ENCODE peak calls at places on chromosome 20, in nine cellular contexts. One of them, this sample, is unnamed.

GRCh38 chr20:4766631-4767030 is 44.9 kb downstream of the PRND start:
- ATAC-seq in stimulated activated naive CD8-positive, alpha-beta T cell treated with anti-CD3 and anti-CD28 coated beads, Interleukin-15, amount 100 ng/mL, for 72 hours: no peak
- ATAC-seq in Panc1: no peak
- ATAC-seq in activated T-cell treated with anti-CD3 and anti-CD28 coated beads, Interleukin-2, amount 50 U/mL, for 72 hours: no peak
- ATAC-seq in left lung: peak; percentile 76
- ATAC-seq in right cardiac atrium: no peak
- ATAC-seq in DND-41: no peak
- ATAC-seq in A549: no peak
- ATAC-seq in activated CD8-positive, alpha-beta T cell treated with anti-CD3 and anti-CD28 coated beads for 36 hours: no peak
- ATAC-seq in this sample: no peak

GRCh38 chr20:53935353-53936084 is 134.9 kb downstream of the BCAS1 start:
- ATAC-seq in activated T-cell treated with anti-CD3 and anti-CD28 coated beads, Interleukin-2, amount 50 U/mL, for 72 hours: no peak
- ATAC-seq in left lung: no peak
- ATAC-seq in right cardiac atrium: no peak
- ATAC-seq in DND-41: peak; percentile 10
- ATAC-seq in Panc1: no peak
- ATAC-seq in stimulated activated naive CD8-positive, alpha-beta T cell treated with anti-CD3 and anti-CD28 coated beads, Interleukin-15, amount 100 ng/mL, for 72 hours: no peak
- ATAC-seq in activated CD8-positive, alpha-beta T cell treated with anti-CD3 and anti-CD28 coated beads for 36 hours: no peak
- ATAC-seq in A549: no peak
- ATAC-seq in this sample: no peak

GRCh38 chr20:40561187-40561586 is 127.8 kb downstream of the MAFB start:
- ATAC-seq in right cardiac atrium: no peak
- ATAC-seq in stimulated activated naive CD8-positive, alpha-beta T cell treated with anti-CD3 and anti-CD28 coated beads, Interleukin-15, amount 100 ng/mL, for 72 hours: no peak
- ATAC-seq in activated T-cell treated with anti-CD3 and anti-CD28 coated beads, Interleukin-2, amount 50 U/mL, for 72 hours: no peak
- ATAC-seq in DND-41: no peak
- ATAC-seq in left lung: no peak
- ATAC-seq in activated CD8-positive, alpha-beta T cell treated with anti-CD3 and anti-CD28 coated beads for 36 hours: no peak
- ATAC-seq in A549: no peak
- ATAC-seq in Panc1: no peak
- ATAC-seq in this sample: no peak

GRCh38 chr20:50146214-50146613 is 7.3 kb downstream of the PEDS1 start:
- ATAC-seq in stimulated activated naive CD8-positive, alpha-beta T cell treated with anti-CD3 and anti-CD28 coated beads, Interleukin-15, amount 100 ng/mL, for 72 hours: no peak
- ATAC-seq in Panc1: no peak
- ATAC-seq in activated T-cell treated with anti-CD3 and anti-CD28 coated beads, Interleukin-2, amount 50 U/mL, for 72 hours: no peak
- ATAC-seq in activated CD8-positive, alpha-beta T cell treated with anti-CD3 and anti-CD28 coated beads for 36 hours: no peak
- ATAC-seq in right cardiac atrium: no peak
- ATAC-seq in left lung: no peak
- ATAC-seq in DND-41: no peak
- ATAC-seq in A549: no peak
- ATAC-seq in this sample: no peak

GRCh38 chr20:54929191-54929590 is 453.8 kb downstream of the DOK5 start:
- ATAC-seq in activated CD8-positive, alpha-beta T cell treated with anti-CD3 and anti-CD28 coated beads for 36 hours: no peak
- ATAC-seq in Panc1: no peak
- ATAC-seq in stimulated activated naive CD8-positive, alpha-beta T cell treated with anti-CD3 and anti-CD28 coated beads, Interleukin-15, amount 100 ng/mL, for 72 hours: no peak
- ATAC-seq in DND-41: no peak
- ATAC-seq in activated T-cell treated with anti-CD3 and anti-CD28 coated beads, Interleukin-2, amount 50 U/mL, for 72 hours: no peak
- ATAC-seq in right cardiac atrium: no peak
- ATAC-seq in A549: no peak
- ATAC-seq in left lung: no peak
- ATAC-seq in this sample: no peak

GRCh38 chr20:4919047-4919704 is 82.1 kb downstream of the SLC23A2 start:
- ATAC-seq in right cardiac atrium: peak; percentile 17
- ATAC-seq in activated CD8-positive, alpha-beta T cell treated with anti-CD3 and anti-CD28 coated beads for 36 hours: no peak
- ATAC-seq in DND-41: peak; percentile 14
- ATAC-seq in left lung: no peak
- ATAC-seq in stimulated activated naive CD8-positive, alpha-beta T cell treated with anti-CD3 and anti-CD28 coated beads, Interleukin-15, amount 100 ng/mL, for 72 hours: no peak
- ATAC-seq in activated T-cell treated with anti-CD3 and anti-CD28 coated beads, Interleukin-2, amount 50 U/mL, for 72 hours: no peak
- ATAC-seq in A549: peak; percentile 49
- ATAC-seq in Panc1: no peak
- ATAC-seq in this sample: no peak

GRCh38 chr20:57619053-57619831 is 984 bp downstream of the ZBP1 start:
- ATAC-seq in stimulated activated naive CD8-positive, alpha-beta T cell treated with anti-CD3 and anti-CD28 coated beads, Interleukin-15, amount 100 ng/mL, for 72 hours: peak; percentile 89
- ATAC-seq in activated CD8-positive, alpha-beta T cell treated with anti-CD3 and anti-CD28 coated beads for 36 hours: peak; percentile 80
- ATAC-seq in Panc1: no peak
- ATAC-seq in left lung: peak; percentile 43
- ATAC-seq in DND-41: peak; percentile 79
- ATAC-seq in right cardiac atrium: peak; percentile 56
- ATAC-seq in A549: no peak
- ATAC-seq in activated T-cell treated with anti-CD3 and anti-CD28 coated beads, Interleukin-2, amount 50 U/mL, for 72 hours: peak; percentile 79
- ATAC-seq in this sample: peak; percentile 80

GRCh38 chr20:17442588-17442987 is 88.6 kb downstream of the BFSP1 start:
- ATAC-seq in right cardiac atrium: no peak
- ATAC-seq in activated CD8-positive, alpha-beta T cell treated with anti-CD3 and anti-CD28 coated beads for 36 hours: no peak
- ATAC-seq in activated T-cell treated with anti-CD3 and anti-CD28 coated beads, Interleukin-2, amount 50 U/mL, for 72 hours: no peak
- ATAC-seq in Panc1: no peak
- ATAC-seq in left lung: no peak
- ATAC-seq in DND-41: no peak
- ATAC-seq in stimulated activated naive CD8-positive, alpha-beta T cell treated with anti-CD3 and anti-CD28 coated beads, Interleukin-15, amount 100 ng/mL, for 72 hours: no peak
- ATAC-seq in A549: no peak
- ATAC-seq in this sample: no peak

GRCh38 chr20:32509639-32510066 is 75.5 kb downstream of the NOL4L start:
- ATAC-seq in activated CD8-positive, alpha-beta T cell treated with anti-CD3 and anti-CD28 coated beads for 36 hours: peak; percentile 70
- ATAC-seq in A549: peak; percentile 52
- ATAC-seq in right cardiac atrium: no peak
- ATAC-seq in activated T-cell treated with anti-CD3 and anti-CD28 coated beads, Interleukin-2, amount 50 U/mL, for 72 hours: peak; percentile 84
- ATAC-seq in stimulated activated naive CD8-positive, alpha-beta T cell treated with anti-CD3 and anti-CD28 coated beads, Interleukin-15, amount 100 ng/mL, for 72 hours: peak; percentile 84
- ATAC-seq in DND-41: peak; percentile 96
- ATAC-seq in left lung: no peak
- ATAC-seq in Panc1: no peak
- ATAC-seq in this sample: peak; percentile 81

GRCh38 chr20:58651548-58651822 is 402 bp downstream of the STX16 start:
- ATAC-seq in activated CD8-positive, alpha-beta T cell treated with anti-CD3 and anti-CD28 coated beads for 36 hours: no peak
- ATAC-seq in right cardiac atrium: no peak
- ATAC-seq in activated T-cell treated with anti-CD3 and anti-CD28 coated beads, Interleukin-2, amount 50 U/mL, for 72 hours: no peak
- ATAC-seq in A549: no peak
- ATAC-seq in Panc1: no peak
- ATAC-seq in DND-41: no peak
- ATAC-seq in left lung: no peak
- ATAC-seq in stimulated activated naive CD8-positive, alpha-beta T cell treated with anti-CD3 and anti-CD28 coated beads, Interleukin-15, amount 100 ng/mL, for 72 hours: no peak
- ATAC-seq in this sample: no peak

GRCh38 chr20:63096681-63097335 is 90.0 kb upstream of the BHLHE23 start:
- ATAC-seq in right cardiac atrium: no peak
- ATAC-seq in activated T-cell treated with anti-CD3 and anti-CD28 coated beads, Interleukin-2, amount 50 U/mL, for 72 hours: no peak
- ATAC-seq in DND-41: no peak
- ATAC-seq in A549: no peak
- ATAC-seq in activated CD8-positive, alpha-beta T cell treated with anti-CD3 and anti-CD28 coated beads for 36 hours: no peak
- ATAC-seq in stimulated activated naive CD8-positive, alpha-beta T cell treated with anti-CD3 and anti-CD28 coated beads, Interleukin-15, amount 100 ng/mL, for 72 hours: no peak
- ATAC-seq in left lung: no peak
- ATAC-seq in Panc1: peak; percentile 15
- ATAC-seq in this sample: no peak

GRCh38 chr20:13261460-13262301 is 40.6 kb downstream of the ISM1 start:
- ATAC-seq in activated T-cell treated with anti-CD3 and anti-CD28 coated beads, Interleukin-2, amount 50 U/mL, for 72 hours: peak; percentile 90
- ATAC-seq in A549: peak; percentile 94
- ATAC-seq in right cardiac atrium: peak; percentile 75
- ATAC-seq in Panc1: peak; percentile 75
- ATAC-seq in activated CD8-positive, alpha-beta T cell treated with anti-CD3 and anti-CD28 coated beads for 36 hours: peak; percentile 94
- ATAC-seq in left lung: peak; percentile 71
- ATAC-seq in DND-41: peak; percentile 68
- ATAC-seq in stimulated activated naive CD8-positive, alpha-beta T cell treated with anti-CD3 and anti-CD28 coated beads, Interleukin-15, amount 100 ng/mL, for 72 hours: peak; percentile 97
- ATAC-seq in this sample: peak; percentile 86

GRCh38 chr20:3887870-3888614 is 1.1 kb upstream of the PANK2 start:
- ATAC-seq in A549: no peak
- ATAC-seq in Panc1: no peak
- ATAC-seq in left lung: peak; percentile 25
- ATAC-seq in DND-41: no peak
- ATAC-seq in activated CD8-positive, alpha-beta T cell treated with anti-CD3 and anti-CD28 coated beads for 36 hours: no peak
- ATAC-seq in right cardiac atrium: peak; percentile 48
- ATAC-seq in activated T-cell treated with anti-CD3 and anti-CD28 coated beads, Interleukin-2, amount 50 U/mL, for 72 hours: no peak
- ATAC-seq in stimulated activated naive CD8-positive, alpha-beta T cell treated with anti-CD3 and anti-CD28 coated beads, Interleukin-15, amount 100 ng/mL, for 72 hours: no peak
- ATAC-seq in this sample: no peak

GRCh38 chr20:31604567-31605030 is 490 bp upstream of the ID1 start:
- ATAC-seq in right cardiac atrium: no peak
- ATAC-seq in activated T-cell treated with anti-CD3 and anti-CD28 coated beads, Interleukin-2, amount 50 U/mL, for 72 hours: no peak
- ATAC-seq in DND-41: peak; percentile 0
- ATAC-seq in Panc1: peak; percentile 0
- ATAC-seq in activated CD8-positive, alpha-beta T cell treated with anti-CD3 and anti-CD28 coated beads for 36 hours: no peak
- ATAC-seq in A549: peak; percentile 0
- ATAC-seq in left lung: no peak
- ATAC-seq in stimulated activated naive CD8-positive, alpha-beta T cell treated with anti-CD3 and anti-CD28 coated beads, Interleukin-15, amount 100 ng/mL, for 72 hours: no peak
- ATAC-seq in this sample: no peak

GRCh38 chr20:35899064-35899463 is 55.2 kb downstream of the SCAND1 start:
- ATAC-seq in left lung: no peak
- ATAC-seq in right cardiac atrium: no peak
- ATAC-seq in activated CD8-positive, alpha-beta T cell treated with anti-CD3 and anti-CD28 coated beads for 36 hours: no peak
- ATAC-seq in DND-41: no peak
- ATAC-seq in A549: no peak
- ATAC-seq in activated T-cell treated with anti-CD3 and anti-CD28 coated beads, Interleukin-2, amount 50 U/mL, for 72 hours: no peak
- ATAC-seq in Panc1: no peak
- ATAC-seq in stimulated activated naive CD8-positive, alpha-beta T cell treated with anti-CD3 and anti-CD28 coated beads, Interleukin-15, amount 100 ng/mL, for 72 hours: no peak
- ATAC-seq in this sample: no peak

GRCh38 chr20:46688151-46689081 is 828 bp downstream of the TP53RK start:
- ATAC-seq in activated CD8-positive, alpha-beta T cell treated with anti-CD3 and anti-CD28 coated beads for 36 hours: no peak
- ATAC-seq in stimulated activated naive CD8-positive, alpha-beta T cell treated with anti-CD3 and anti-CD28 coated beads, Interleukin-15, amount 100 ng/mL, for 72 hours: no peak
- ATAC-seq in DND-41: no peak
- ATAC-seq in Panc1: no peak
- ATAC-seq in activated T-cell treated with anti-CD3 and anti-CD28 coated beads, Interleukin-2, amount 50 U/mL, for 72 hours: no peak
- ATAC-seq in A549: no peak
- ATAC-seq in left lung: peak; percentile 0
- ATAC-seq in right cardiac atrium: no peak
- ATAC-seq in this sample: no peak

GRCh38 chr20:34324541-34324940 is 21.4 kb upstream of the AHCY start:
- ATAC-seq in right cardiac atrium: no peak
- ATAC-seq in Panc1: no peak
- ATAC-seq in DND-41: no peak
- ATAC-seq in left lung: no peak
- ATAC-seq in activated CD8-positive, alpha-beta T cell treated with anti-CD3 and anti-CD28 coated beads for 36 hours: no peak
- ATAC-seq in stimulated activated naive CD8-positive, alpha-beta T cell treated with anti-CD3 and anti-CD28 coated beads, Interleukin-15, amount 100 ng/mL, for 72 hours: no peak
- ATAC-seq in A549: no peak
- ATAC-seq in activated T-cell treated with anti-CD3 and anti-CD28 coated beads, Interleukin-2, amount 50 U/mL, for 72 hours: no peak
- ATAC-seq in this sample: no peak

GRCh38 chr20:57694481-57694880 is 15.3 kb downstream of the PMEPA1 start:
- ATAC-seq in right cardiac atrium: no peak
- ATAC-seq in stimulated activated naive CD8-positive, alpha-beta T cell treated with anti-CD3 and anti-CD28 coated beads, Interleukin-15, amount 100 ng/mL, for 72 hours: no peak
- ATAC-seq in left lung: no peak
- ATAC-seq in A549: no peak
- ATAC-seq in activated T-cell treated with anti-CD3 and anti-CD28 coated beads, Interleukin-2, amount 50 U/mL, for 72 hours: no peak
- ATAC-seq in Panc1: no peak
- ATAC-seq in activated CD8-positive, alpha-beta T cell treated with anti-CD3 and anti-CD28 coated beads for 36 hours: no peak
- ATAC-seq in DND-41: no peak
- ATAC-seq in this sample: no peak

GRCh38 chr20:21180248-21180647 is 54.4 kb downstream of the KIZ start:
- ATAC-seq in Panc1: no peak
- ATAC-seq in A549: no peak
- ATAC-seq in DND-41: no peak
- ATAC-seq in activated T-cell treated with anti-CD3 and anti-CD28 coated beads, Interleukin-2, amount 50 U/mL, for 72 hours: no peak
- ATAC-seq in activated CD8-positive, alpha-beta T cell treated with anti-CD3 and anti-CD28 coated beads for 36 hours: no peak
- ATAC-seq in stimulated activated naive CD8-positive, alpha-beta T cell treated with anti-CD3 and anti-CD28 coated beads, Interleukin-15, amount 100 ng/mL, for 72 hours: no peak
- ATAC-seq in left lung: no peak
- ATAC-seq in right cardiac atrium: no peak
- ATAC-seq in this sample: no peak

GRCh38 chr20:10864076-10864672 is 190.4 kb upstream of the JAG1 start:
- ATAC-seq in left lung: peak; percentile 98
- ATAC-seq in right cardiac atrium: peak; percentile 95
- ATAC-seq in activated T-cell treated with anti-CD3 and anti-CD28 coated beads, Interleukin-2, amount 50 U/mL, for 72 hours: no peak
- ATAC-seq in A549: no peak
- ATAC-seq in activated CD8-positive, alpha-beta T cell treated with anti-CD3 and anti-CD28 coated beads for 36 hours: no peak
- ATAC-seq in stimulated activated naive CD8-positive, alpha-beta T cell treated with anti-CD3 and anti-CD28 coated beads, Interleukin-15, amount 100 ng/mL, for 72 hours: no peak
- ATAC-seq in DND-41: no peak
- ATAC-seq in Panc1: no peak
- ATAC-seq in this sample: no peak

GRCh38 chr20:52965380-52965779 is 6.8 kb upstream of the TSHZ2 start:
- ATAC-seq in right cardiac atrium: no peak
- ATAC-seq in left lung: no peak
- ATAC-seq in activated CD8-positive, alpha-beta T cell treated with anti-CD3 and anti-CD28 coated beads for 36 hours: no peak
- ATAC-seq in DND-41: no peak
- ATAC-seq in A549: no peak
- ATAC-seq in activated T-cell treated with anti-CD3 and anti-CD28 coated beads, Interleukin-2, amount 50 U/mL, for 72 hours: no peak
- ATAC-seq in stimulated activated naive CD8-positive, alpha-beta T cell treated with anti-CD3 and anti-CD28 coated beads, Interleukin-15, amount 100 ng/mL, for 72 hours: no peak
- ATAC-seq in Panc1: no peak
- ATAC-seq in this sample: no peak

GRCh38 chr20:62557999-62558408 is 82.2 kb upstream of the GATA5 start:
- ATAC-seq in DND-41: no peak
- ATAC-seq in left lung: no peak
- ATAC-seq in activated CD8-positive, alpha-beta T cell treated with anti-CD3 and anti-CD28 coated beads for 36 hours: no peak
- ATAC-seq in activated T-cell treated with anti-CD3 and anti-CD28 coated beads, Interleukin-2, amount 50 U/mL, for 72 hours: no peak
- ATAC-seq in stimulated activated naive CD8-positive, alpha-beta T cell treated with anti-CD3 and anti-CD28 coated beads, Interleukin-15, amount 100 ng/mL, for 72 hours: no peak
- ATAC-seq in right cardiac atrium: peak; percentile 16
- ATAC-seq in Panc1: peak; percentile 10
- ATAC-seq in A549: no peak
- ATAC-seq in this sample: no peak

GRCh38 chr20:33566781-33567603 is 77.1 kb downstream of the CBFA2T2 start:
- ATAC-seq in DND-41: no peak
- ATAC-seq in stimulated activated naive CD8-positive, alpha-beta T cell treated with anti-CD3 and anti-CD28 coated beads, Interleukin-15, amount 100 ng/mL, for 72 hours: no peak
- ATAC-seq in right cardiac atrium: no peak
- ATAC-seq in A549: no peak
- ATAC-seq in Panc1: no peak
- ATAC-seq in activated CD8-positive, alpha-beta T cell treated with anti-CD3 and anti-CD28 coated beads for 36 hours: no peak
- ATAC-seq in left lung: no peak
- ATAC-seq in activated T-cell treated with anti-CD3 and anti-CD28 coated beads, Interleukin-2, amount 50 U/mL, for 72 hours: no peak
- ATAC-seq in this sample: no peak

GRCh38 chr20:57260959-57261357 is 5.5 kb downstream of the BMP7 start:
- ATAC-seq in stimulated activated naive CD8-positive, alpha-beta T cell treated with anti-CD3 and anti-CD28 coated beads, Interleukin-15, amount 100 ng/mL, for 72 hours: no peak
- ATAC-seq in A549: no peak
- ATAC-seq in activated T-cell treated with anti-CD3 and anti-CD28 coated beads, Interleukin-2, amount 50 U/mL, for 72 hours: no peak
- ATAC-seq in DND-41: no peak
- ATAC-seq in left lung: no peak
- ATAC-seq in right cardiac atrium: no peak
- ATAC-seq in activated CD8-positive, alpha-beta T cell treated with anti-CD3 and anti-CD28 coated beads for 36 hours: no peak
- ATAC-seq in Panc1: no peak
- ATAC-seq in this sample: no peak

GRCh38 chr20:46330072-46330763 is 21.9 kb upstream of the CDH22 start:
- ATAC-seq in left lung: no peak
- ATAC-seq in Panc1: no peak
- ATAC-seq in DND-41: peak; percentile 47
- ATAC-seq in stimulated activated naive CD8-positive, alpha-beta T cell treated with anti-CD3 and anti-CD28 coated beads, Interleukin-15, amount 100 ng/mL, for 72 hours: peak; percentile 16
- ATAC-seq in activated T-cell treated with anti-CD3 and anti-CD28 coated beads, Interleukin-2, amount 50 U/mL, for 72 hours: no peak
- ATAC-seq in A549: no peak
- ATAC-seq in activated CD8-positive, alpha-beta T cell treated with anti-CD3 and anti-CD28 coated beads for 36 hours: no peak
- ATAC-seq in right cardiac atrium: no peak
- ATAC-seq in this sample: no peak

GRCh38 chr20:32330555-32330897 is 27.6 kb upstream of the ASXL1 start:
- ATAC-seq in right cardiac atrium: no peak
- ATAC-seq in activated CD8-positive, alpha-beta T cell treated with anti-CD3 and anti-CD28 coated beads for 36 hours: no peak
- ATAC-seq in DND-41: no peak
- ATAC-seq in activated T-cell treated with anti-CD3 and anti-CD28 coated beads, Interleukin-2, amount 50 U/mL, for 72 hours: no peak
- ATAC-seq in A549: no peak
- ATAC-seq in left lung: no peak
- ATAC-seq in Panc1: no peak
- ATAC-seq in stimulated activated naive CD8-positive, alpha-beta T cell treated with anti-CD3 and anti-CD28 coated beads, Interleukin-15, amount 100 ng/mL, for 72 hours: no peak
- ATAC-seq in this sample: no peak

GRCh38 chr20:57444394-57445048 is 53.3 kb downstream of the RBM38 start:
- ATAC-seq in DND-41: no peak
- ATAC-seq in left lung: no peak
- ATAC-seq in right cardiac atrium: no peak
- ATAC-seq in Panc1: no peak
- ATAC-seq in activated CD8-positive, alpha-beta T cell treated with anti-CD3 and anti-CD28 coated beads for 36 hours: no peak
- ATAC-seq in stimulated activated naive CD8-positive, alpha-beta T cell treated with anti-CD3 and anti-CD28 coated beads, Interleukin-15, amount 100 ng/mL, for 72 hours: no peak
- ATAC-seq in A549: no peak
- ATAC-seq in activated T-cell treated with anti-CD3 and anti-CD28 coated beads, Interleukin-2, amount 50 U/mL, for 72 hours: no peak
- ATAC-seq in this sample: no peak

GRCh38 chr20:15759546-15760216 is 813.6 kb downstream of the KIF16B start:
- ATAC-seq in DND-41: no peak
- ATAC-seq in activated CD8-positive, alpha-beta T cell treated with anti-CD3 and anti-CD28 coated beads for 36 hours: no peak
- ATAC-seq in right cardiac atrium: no peak
- ATAC-seq in left lung: no peak
- ATAC-seq in A549: no peak
- ATAC-seq in Panc1: no peak
- ATAC-seq in stimulated activated naive CD8-positive, alpha-beta T cell treated with anti-CD3 and anti-CD28 coated beads, Interleukin-15, amount 100 ng/mL, for 72 hours: no peak
- ATAC-seq in activated T-cell treated with anti-CD3 and anti-CD28 coated beads, Interleukin-2, amount 50 U/mL, for 72 hours: no peak
- ATAC-seq in this sample: no peak

GRCh38 chr20:41367393-41367695 is 726 bp upstream of the EMILIN3 start:
- ATAC-seq in activated CD8-positive, alpha-beta T cell treated with anti-CD3 and anti-CD28 coated beads for 36 hours: no peak
- ATAC-seq in stimulated activated naive CD8-positive, alpha-beta T cell treated with anti-CD3 and anti-CD28 coated beads, Interleukin-15, amount 100 ng/mL, for 72 hours: no peak
- ATAC-seq in right cardiac atrium: no peak
- ATAC-seq in activated T-cell treated with anti-CD3 and anti-CD28 coated beads, Interleukin-2, amount 50 U/mL, for 72 hours: no peak
- ATAC-seq in DND-41: no peak
- ATAC-seq in Panc1: no peak
- ATAC-seq in left lung: no peak
- ATAC-seq in A549: no peak
- ATAC-seq in this sample: no peak

GRCh38 chr20:17822540-17823155 is 122.9 kb downstream of the BANF2 start:
- ATAC-seq in DND-41: no peak
- ATAC-seq in right cardiac atrium: no peak
- ATAC-seq in A549: no peak
- ATAC-seq in activated T-cell treated with anti-CD3 and anti-CD28 coated beads, Interleukin-2, amount 50 U/mL, for 72 hours: no peak
- ATAC-seq in Panc1: peak; percentile 14
- ATAC-seq in left lung: no peak
- ATAC-seq in stimulated activated naive CD8-positive, alpha-beta T cell treated with anti-CD3 and anti-CD28 coated beads, Interleukin-15, amount 100 ng/mL, for 72 hours: no peak
- ATAC-seq in activated CD8-positive, alpha-beta T cell treated with anti-CD3 and anti-CD28 coated beads for 36 hours: no peak
- ATAC-seq in this sample: no peak

GRCh38 chr20:5116875-5117274 is 2.9 kb downstream of the PCNA start:
- ATAC-seq in activated T-cell treated with anti-CD3 and anti-CD28 coated beads, Interleukin-2, amount 50 U/mL, for 72 hours: no peak
- ATAC-seq in Panc1: no peak
- ATAC-seq in stimulated activated naive CD8-positive, alpha-beta T cell treated with anti-CD3 and anti-CD28 coated beads, Interleukin-15, amount 100 ng/mL, for 72 hours: no peak
- ATAC-seq in left lung: no peak
- ATAC-seq in right cardiac atrium: no peak
- ATAC-seq in A549: no peak
- ATAC-seq in DND-41: no peak
- ATAC-seq in activated CD8-positive, alpha-beta T cell treated with anti-CD3 and anti-CD28 coated beads for 36 hours: no peak
- ATAC-seq in this sample: no peak